ENCODE peak calls at places on chromosomes 16 and 17, in ten cellular contexts. One of them, this sample, is unnamed.

GRCh38 chr16:21097151-21097550 is 53.5 kb downstream of the DNAH3 start:
- DNase-seq in suprapubic skin: no peak
- DNase-seq in spleen: no peak
- DNase-seq in endothelial cell of umbilical vein: no peak
- DNase-seq in prostate gland: no peak
- DNase-seq in vagina: no peak
- DNase-seq in H1: no peak
- DNase-seq in stomach: no peak
- DNase-seq in transverse colon: no peak
- DNase-seq in HCT116: no peak
- DNase-seq in this sample: no peak

GRCh38 chr16:66569827-66570405 is 3.7 kb downstream of the CMTM1 start:
- DNase-seq in H1: no peak
- DNase-seq in endothelial cell of umbilical vein: peak
- DNase-seq in stomach: no peak
- DNase-seq in prostate gland: no peak
- DNase-seq in suprapubic skin: no peak
- DNase-seq in vagina: no peak
- DNase-seq in spleen: no peak
- DNase-seq in HCT116: no peak
- DNase-seq in transverse colon: no peak
- DNase-seq in this sample: no peak

GRCh38 chr16:64437706-64438329 is 684.0 kb downstream of the CDH11 start:
- DNase-seq in transverse colon: no peak
- DNase-seq in stomach: no peak
- DNase-seq in vagina: no peak
- DNase-seq in HCT116: no peak
- DNase-seq in H1: no peak
- DNase-seq in suprapubic skin: no peak
- DNase-seq in endothelial cell of umbilical vein: peak
- DNase-seq in spleen: no peak
- DNase-seq in prostate gland: no peak
- DNase-seq in this sample: no peak

GRCh38 chr16:69613283-69614154 is 47.8 kb downstream of the NFAT5 start:
- DNase-seq in transverse colon: peak
- DNase-seq in prostate gland: peak
- DNase-seq in stomach: no peak
- DNase-seq in H1: no peak
- DNase-seq in vagina: no peak
- DNase-seq in HCT116: no peak
- DNase-seq in suprapubic skin: no peak
- DNase-seq in spleen: no peak
- DNase-seq in endothelial cell of umbilical vein: no peak
- DNase-seq in this sample: no peak

GRCh38 chr17:6648181-6648580 is 3.2 kb downstream of the MED31 start:
- DNase-seq in endothelial cell of umbilical vein: peak
- DNase-seq in HCT116: no peak
- DNase-seq in H1: no peak
- DNase-seq in stomach: no peak
- DNase-seq in suprapubic skin: no peak
- DNase-seq in vagina: no peak
- DNase-seq in spleen: no peak
- DNase-seq in prostate gland: no peak
- DNase-seq in transverse colon: no peak
- DNase-seq in this sample: no peak

GRCh38 chr16:49382916-49383315 is 9.3 kb downstream of the C16orf78 start:
- DNase-seq in spleen: no peak
- DNase-seq in vagina: no peak
- DNase-seq in stomach: no peak
- DNase-seq in prostate gland: no peak
- DNase-seq in H1: peak
- DNase-seq in HCT116: peak
- DNase-seq in endothelial cell of umbilical vein: no peak
- DNase-seq in suprapubic skin: no peak
- DNase-seq in transverse colon: peak
- DNase-seq in this sample: peak

GRCh38 chr17:80955673-80956306 is 35.9 kb upstream of the CHMP6 start:
- DNase-seq in H1: no peak
- DNase-seq in vagina: no peak
- DNase-seq in HCT116: no peak
- DNase-seq in transverse colon: no peak
- DNase-seq in suprapubic skin: no peak
- DNase-seq in stomach: no peak
- DNase-seq in endothelial cell of umbilical vein: no peak
- DNase-seq in spleen: peak
- DNase-seq in prostate gland: no peak
- DNase-seq in this sample: no peak

GRCh38 chr16:65038125-65038524 is 83.7 kb downstream of the CDH11 start:
- DNase-seq in vagina: no peak
- DNase-seq in spleen: no peak
- DNase-seq in prostate gland: no peak
- DNase-seq in stomach: no peak
- DNase-seq in H1: no peak
- DNase-seq in HCT116: no peak
- DNase-seq in transverse colon: no peak
- DNase-seq in endothelial cell of umbilical vein: no peak
- DNase-seq in suprapubic skin: no peak
- DNase-seq in this sample: peak

GRCh38 chr17:19404264-19404663 is 6.8 kb upstream of the RNF112 start:
- DNase-seq in vagina: no peak
- DNase-seq in stomach: no peak
- DNase-seq in HCT116: no peak
- DNase-seq in spleen: no peak
- DNase-seq in transverse colon: no peak
- DNase-seq in H1: no peak
- DNase-seq in prostate gland: no peak
- DNase-seq in suprapubic skin: no peak
- DNase-seq in endothelial cell of umbilical vein: no peak
- DNase-seq in this sample: no peak

GRCh38 chr16:5928476-5929055 is 831.0 kb upstream of the EEF2KMT start:
- DNase-seq in stomach: no peak
- DNase-seq in transverse colon: no peak
- DNase-seq in vagina: no peak
- DNase-seq in prostate gland: no peak
- DNase-seq in endothelial cell of umbilical vein: no peak
- DNase-seq in suprapubic skin: no peak
- DNase-seq in HCT116: no peak
- DNase-seq in H1: peak
- DNase-seq in spleen: no peak
- DNase-seq in this sample: no peak

GRCh38 chr17:45223541-45224528 is 2.1 kb downstream of the FMNL1 start:
- DNase-seq in transverse colon: no peak
- DNase-seq in spleen: peak
- DNase-seq in vagina: no peak
- DNase-seq in stomach: no peak
- DNase-seq in HCT116: no peak
- DNase-seq in prostate gland: no peak
- DNase-seq in suprapubic skin: no peak
- DNase-seq in endothelial cell of umbilical vein: no peak
- DNase-seq in H1: no peak
- DNase-seq in this sample: no peak

GRCh38 chr16:85396879-85397871 is 215.9 kb upstream of the GSE1 start:
- DNase-seq in HCT116: no peak
- DNase-seq in endothelial cell of umbilical vein: no peak
- DNase-seq in prostate gland: no peak
- DNase-seq in vagina: no peak
- DNase-seq in stomach: no peak
- DNase-seq in spleen: peak
- DNase-seq in suprapubic skin: peak
- DNase-seq in transverse colon: no peak
- DNase-seq in H1: peak
- DNase-seq in this sample: no peak

GRCh38 chr16:50154369-50154947 is 1.4 kb downstream of the TENT4B start:
- DNase-seq in prostate gland: no peak
- DNase-seq in suprapubic skin: peak
- DNase-seq in transverse colon: peak
- DNase-seq in vagina: no peak
- DNase-seq in spleen: no peak
- DNase-seq in endothelial cell of umbilical vein: peak
- DNase-seq in H1: no peak
- DNase-seq in HCT116: no peak
- DNase-seq in stomach: no peak
- DNase-seq in this sample: no peak

GRCh38 chr17:32350662-32351418 is 883 bp downstream of the ZNF207 start:
- DNase-seq in endothelial cell of umbilical vein: peak
- DNase-seq in spleen: no peak
- DNase-seq in stomach: peak
- DNase-seq in vagina: no peak
- DNase-seq in suprapubic skin: no peak
- DNase-seq in HCT116: no peak
- DNase-seq in prostate gland: no peak
- DNase-seq in transverse colon: peak
- DNase-seq in H1: no peak
- DNase-seq in this sample: no peak

GRCh38 chr17:15262291-15263205 is 2.6 kb downstream of the PMP22 start:
- DNase-seq in stomach: peak
- DNase-seq in prostate gland: peak
- DNase-seq in suprapubic skin: peak
- DNase-seq in endothelial cell of umbilical vein: peak
- DNase-seq in vagina: no peak
- DNase-seq in H1: peak
- DNase-seq in spleen: peak
- DNase-seq in transverse colon: peak
- DNase-seq in HCT116: peak
- DNase-seq in this sample: peak

GRCh38 chr17:36706437-36706731 is 105.0 kb downstream of the MRM1 start:
- DNase-seq in spleen: no peak
- DNase-seq in HCT116: no peak
- DNase-seq in transverse colon: no peak
- DNase-seq in H1: no peak
- DNase-seq in suprapubic skin: no peak
- DNase-seq in endothelial cell of umbilical vein: no peak
- DNase-seq in prostate gland: no peak
- DNase-seq in vagina: no peak
- DNase-seq in stomach: no peak
- DNase-seq in this sample: no peak

GRCh38 chr17:59680314-59680713 is 26.9 kb downstream of the PTRH2 start:
- DNase-seq in endothelial cell of umbilical vein: no peak
- DNase-seq in H1: no peak
- DNase-seq in suprapubic skin: no peak
- DNase-seq in transverse colon: no peak
- DNase-seq in spleen: no peak
- DNase-seq in prostate gland: no peak
- DNase-seq in vagina: no peak
- DNase-seq in HCT116: no peak
- DNase-seq in stomach: no peak
- DNase-seq in this sample: no peak

GRCh38 chr16:84397090-84397489 is 28.8 kb downstream of the ATP2C2 start:
- DNase-seq in stomach: no peak
- DNase-seq in endothelial cell of umbilical vein: no peak
- DNase-seq in HCT116: no peak
- DNase-seq in transverse colon: no peak
- DNase-seq in H1: no peak
- DNase-seq in prostate gland: no peak
- DNase-seq in spleen: no peak
- DNase-seq in suprapubic skin: no peak
- DNase-seq in vagina: no peak
- DNase-seq in this sample: no peak
- TF ChIP-seq POLR2AphosphoS5 in stomach: no peak
- TF ChIP-seq POLR2AphosphoS5 in endothelial cell of umbilical vein: no peak
- TF ChIP-seq POLR2AphosphoS5 in HCT116: no peak
- TF ChIP-seq POLR2AphosphoS5 in transverse colon: no peak
- TF ChIP-seq POLR2AphosphoS5 in H1: no peak
- TF ChIP-seq POLR2AphosphoS5 in prostate gland: no peak
- TF ChIP-seq POLR2AphosphoS5 in spleen: no peak
- TF ChIP-seq POLR2AphosphoS5 in suprapubic skin: no peak
- TF ChIP-seq POLR2AphosphoS5 in vagina: no peak
- TF ChIP-seq POLR2AphosphoS5 in this sample: no peak

DNA sequence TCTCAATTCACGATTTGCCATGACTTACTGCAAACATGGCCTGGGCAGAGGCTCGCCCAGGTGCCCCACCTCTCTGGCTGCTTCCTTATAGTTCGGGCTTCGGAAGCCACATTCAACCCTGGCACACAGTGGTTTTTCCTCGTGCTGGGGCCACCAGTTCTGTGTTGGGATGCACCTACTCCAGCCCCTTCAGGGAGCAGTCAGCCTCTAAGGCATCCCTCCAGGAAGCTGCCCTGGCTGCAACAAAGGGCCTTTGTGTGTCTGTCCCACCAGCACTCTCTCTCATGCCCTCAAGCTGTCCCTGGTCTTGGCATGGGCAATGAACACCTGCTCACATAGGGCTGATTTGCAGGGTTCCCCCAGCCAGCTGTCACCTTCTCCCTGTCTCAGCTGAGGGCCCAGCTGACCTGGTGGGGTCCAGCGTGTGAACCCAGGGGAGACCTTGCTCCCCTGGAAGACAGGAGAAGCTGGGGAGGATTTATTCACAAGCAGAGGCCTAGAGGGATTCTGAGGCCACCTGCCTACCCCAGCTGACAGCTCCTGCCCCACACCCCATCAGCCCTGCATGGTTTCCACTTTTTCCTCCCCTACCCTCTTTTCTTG is 804 bp upstream of the NOXO1 start:
- DNase-seq in prostate gland: peak
- DNase-seq in HCT116: no peak
- DNase-seq in suprapubic skin: no peak
- DNase-seq in H1: no peak
- DNase-seq in stomach: no peak
- DNase-seq in transverse colon: peak
- DNase-seq in vagina: no peak
- DNase-seq in endothelial cell of umbilical vein: no peak
- DNase-seq in spleen: no peak
- DNase-seq in this sample: no peak
- TF ChIP-seq POLR2A in prostate gland: no peak
- TF ChIP-seq POLR2A in HCT116: no peak
- TF ChIP-seq POLR2A in suprapubic skin: no peak
- TF ChIP-seq POLR2A in H1: no peak
- TF ChIP-seq POLR2A in stomach: no peak
- TF ChIP-seq POLR2A in transverse colon: peak
- TF ChIP-seq POLR2A in vagina: no peak
- TF ChIP-seq POLR2A in endothelial cell of umbilical vein: no peak
- TF ChIP-seq POLR2A in spleen: no peak
- TF ChIP-seq POLR2A in this sample: no peak

DNA sequence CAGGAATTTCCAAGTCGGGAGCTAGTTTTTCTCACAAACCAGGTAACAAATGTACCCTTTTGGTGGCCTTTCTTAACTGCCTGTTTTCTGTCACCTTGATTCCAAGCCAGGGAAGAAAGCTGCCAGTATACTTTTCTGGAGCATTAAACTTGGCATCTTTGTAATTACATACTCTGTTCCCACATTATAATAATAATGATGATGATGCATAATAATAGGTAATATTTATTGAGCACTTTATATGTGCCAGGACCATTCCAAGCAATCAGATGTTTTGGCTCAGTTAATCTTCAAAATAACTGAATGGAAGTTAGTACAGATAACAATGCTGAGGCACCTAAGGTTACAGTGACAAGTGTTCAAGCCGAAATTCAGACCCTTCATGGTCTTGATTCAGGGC is 11.1 kb upstream of the PSMC5 start:
- DNase-seq in transverse colon: no peak
- DNase-seq in suprapubic skin: no peak
- DNase-seq in stomach: no peak
- DNase-seq in vagina: no peak
- DNase-seq in spleen: no peak
- DNase-seq in endothelial cell of umbilical vein: no peak
- DNase-seq in H1: no peak
- DNase-seq in prostate gland: no peak
- DNase-seq in HCT116: no peak
- DNase-seq in this sample: no peak
- H3K27ac ChIP-seq in transverse colon: no peak
- H3K27ac ChIP-seq in suprapubic skin: no peak
- H3K27ac ChIP-seq in stomach: no peak
- H3K27ac ChIP-seq in vagina: no peak
- H3K27ac ChIP-seq in spleen: no peak
- H3K27ac ChIP-seq in endothelial cell of umbilical vein: no peak
- H3K27ac ChIP-seq in H1: no peak
- H3K27ac ChIP-seq in prostate gland: no peak
- H3K27ac ChIP-seq in HCT116: no peak
- H3K27ac ChIP-seq in this sample: no peak

GRCh38 chr16:57540906-57541753 is 1.3 kb upstream of the ADGRG5 start:
- DNase-seq in endothelial cell of umbilical vein: no peak
- DNase-seq in suprapubic skin: peak
- DNase-seq in spleen: peak
- DNase-seq in H1: peak
- DNase-seq in HCT116: no peak
- DNase-seq in prostate gland: no peak
- DNase-seq in vagina: peak
- DNase-seq in transverse colon: no peak
- DNase-seq in stomach: peak
- DNase-seq in this sample: no peak
- TF ChIP-seq POLR2AphosphoS5 in endothelial cell of umbilical vein: no peak
- TF ChIP-seq POLR2AphosphoS5 in suprapubic skin: no peak
- TF ChIP-seq POLR2AphosphoS5 in spleen: no peak
- TF ChIP-seq POLR2AphosphoS5 in H1: no peak
- TF ChIP-seq POLR2AphosphoS5 in HCT116: no peak
- TF ChIP-seq POLR2AphosphoS5 in prostate gland: no peak
- TF ChIP-seq POLR2AphosphoS5 in vagina: no peak
- TF ChIP-seq POLR2AphosphoS5 in transverse colon: no peak
- TF ChIP-seq POLR2AphosphoS5 in stomach: no peak
- TF ChIP-seq POLR2AphosphoS5 in this sample: no peak